ENCODE peak calls at places on chromosomes 3 and 15, in six cellular contexts. One of them, this sample, is unnamed. For H3K27me3, the result is how much of the 10 kb centered on the place peaks cover.

GRCh38 chr3:33063651-33064051 is 33.3 kb downstream of the GLB1 start:
- DNase-seq in heart left ventricle: no peak
- DNase-seq in aorta: no peak
- DNase-seq in mesendoderm: no peak
- DNase-seq in HepG2: no peak
- DNase-seq in gastrocnemius medialis: no peak
- DNase-seq in this sample: no peak

GRCh38 chr15:59306520-59307163 is 66.0 kb downstream of the MYO1E start:
- DNase-seq in heart left ventricle: no peak
- DNase-seq in mesendoderm: no peak
- DNase-seq in HepG2: no peak
- DNase-seq in gastrocnemius medialis: no peak
- DNase-seq in aorta: no peak
- DNase-seq in this sample: no peak

GRCh38 chr3:124557433-124558232 is 172.6 kb upstream of the UMPS start:
- DNase-seq in aorta: no peak
- DNase-seq in mesendoderm: peak
- DNase-seq in heart left ventricle: no peak
- DNase-seq in HepG2: no peak
- DNase-seq in gastrocnemius medialis: no peak
- DNase-seq in this sample: no peak

GRCh38 chr3:133994166-133994910 is 35.4 kb downstream of the SLCO2A1 start:
- DNase-seq in HepG2: no peak
- DNase-seq in aorta: peak
- DNase-seq in gastrocnemius medialis: no peak
- DNase-seq in heart left ventricle: no peak
- DNase-seq in mesendoderm: no peak
- DNase-seq in this sample: no peak

GRCh38 chr3:130537609-130538304 is 20.8 kb downstream of the COL6A6 start:
- DNase-seq in mesendoderm: peak
- DNase-seq in heart left ventricle: no peak
- DNase-seq in aorta: no peak
- DNase-seq in gastrocnemius medialis: no peak
- DNase-seq in HepG2: no peak
- DNase-seq in this sample: no peak

GRCh38 chr15:62053439-62054085 is 6.7 kb downstream of the VPS13C start:
- DNase-seq in HepG2: no peak
- DNase-seq in heart left ventricle: no peak
- DNase-seq in aorta: no peak
- DNase-seq in mesendoderm: no peak
- DNase-seq in gastrocnemius medialis: no peak
- DNase-seq in this sample: no peak

GRCh38 chr15:66078196-66078928 is 175.2 kb downstream of the MEGF11 start:
- DNase-seq in heart left ventricle: no peak
- DNase-seq in mesendoderm: no peak
- DNase-seq in aorta: no peak
- DNase-seq in gastrocnemius medialis: no peak
- DNase-seq in HepG2: no peak
- DNase-seq in this sample: no peak

GRCh38 chr3:35295875-35296274 is 343.4 kb upstream of the ARPP21 start:
- DNase-seq in HepG2: no peak
- DNase-seq in gastrocnemius medialis: no peak
- DNase-seq in heart left ventricle: no peak
- DNase-seq in mesendoderm: no peak
- DNase-seq in aorta: no peak
- DNase-seq in this sample: no peak

GRCh38 chr15:80242132-80242769 is 9.8 kb downstream of the CTXND1 start:
- DNase-seq in heart left ventricle: peak
- DNase-seq in gastrocnemius medialis: no peak
- DNase-seq in mesendoderm: peak
- DNase-seq in HepG2: peak
- DNase-seq in aorta: no peak
- DNase-seq in this sample: no peak

GRCh38 chr3:192514081-192514753 is 213.1 kb downstream of the FGF12 start:
- DNase-seq in HepG2: no peak
- DNase-seq in heart left ventricle: no peak
- DNase-seq in gastrocnemius medialis: no peak
- DNase-seq in mesendoderm: peak
- DNase-seq in aorta: peak
- DNase-seq in this sample: peak

GRCh38 chr3:36991147-36991546 is 1.8 kb downstream of the EPM2AIP1 start:
- DNase-seq in mesendoderm: no peak
- DNase-seq in heart left ventricle: no peak
- DNase-seq in HepG2: no peak
- DNase-seq in aorta: no peak
- DNase-seq in gastrocnemius medialis: no peak
- DNase-seq in this sample: peak

GRCh38 chr3:183954875-183955274 is 62.8 kb downstream of the ABCC5 start:
- DNase-seq in gastrocnemius medialis: no peak
- DNase-seq in HepG2: no peak
- DNase-seq in aorta: no peak
- DNase-seq in heart left ventricle: no peak
- DNase-seq in mesendoderm: peak
- DNase-seq in this sample: no peak

GRCh38 chr3:34256791-34257190 is 458.4 kb downstream of the PDCD6IP start:
- DNase-seq in aorta: no peak
- DNase-seq in gastrocnemius medialis: no peak
- DNase-seq in heart left ventricle: no peak
- DNase-seq in mesendoderm: no peak
- DNase-seq in HepG2: no peak
- DNase-seq in this sample: no peak

GRCh38 chr3:41259449-41260062 is 60.3 kb downstream of the CTNNB1 start:
- DNase-seq in HepG2: no peak
- DNase-seq in mesendoderm: no peak
- DNase-seq in aorta: no peak
- DNase-seq in gastrocnemius medialis: no peak
- DNase-seq in heart left ventricle: no peak
- DNase-seq in this sample: no peak

GRCh38 chr15:98896002-98896721 is 111.4 kb downstream of the PGPEP1L start:
- DNase-seq in heart left ventricle: no peak
- DNase-seq in HepG2: no peak
- DNase-seq in mesendoderm: no peak
- DNase-seq in aorta: no peak
- DNase-seq in gastrocnemius medialis: no peak
- DNase-seq in this sample: no peak

GRCh38 chr15:77691607-77692006 is 58.9 kb upstream of the LINGO1 start:
- DNase-seq in mesendoderm: no peak
- DNase-seq in HepG2: no peak
- DNase-seq in gastrocnemius medialis: no peak
- DNase-seq in aorta: no peak
- DNase-seq in heart left ventricle: no peak
- DNase-seq in this sample: no peak
- H3K27me3 ChIP-seq in mesendoderm: under half
- H3K27me3 ChIP-seq in HepG2: under half
- H3K27me3 ChIP-seq in gastrocnemius medialis: under half
- H3K27me3 ChIP-seq in aorta: under half
- H3K27me3 ChIP-seq in heart left ventricle: under half
- H3K27me3 ChIP-seq in this sample: under half

GRCh38 chr3:181725033-181725775 is 13.5 kb downstream of the SOX2 start:
- DNase-seq in mesendoderm: no peak
- DNase-seq in gastrocnemius medialis: no peak
- DNase-seq in heart left ventricle: no peak
- DNase-seq in HepG2: no peak
- DNase-seq in aorta: no peak
- DNase-seq in this sample: peak

GRCh38 chr3:181725830-181726229 is 14.1 kb downstream of the SOX2 start:
- DNase-seq in heart left ventricle: no peak
- DNase-seq in mesendoderm: no peak
- DNase-seq in aorta: no peak
- DNase-seq in HepG2: no peak
- DNase-seq in gastrocnemius medialis: no peak
- DNase-seq in this sample: no peak

GRCh38 chr3:181727122-181728036 is 15.7 kb downstream of the SOX2 start:
- DNase-seq in gastrocnemius medialis: no peak
- DNase-seq in heart left ventricle: no peak
- DNase-seq in aorta: no peak
- DNase-seq in HepG2: no peak
- DNase-seq in mesendoderm: peak
- DNase-seq in this sample: peak

GRCh38 chr3:181728470-181728869 is 16.7 kb downstream of the SOX2 start:
- DNase-seq in aorta: no peak
- DNase-seq in mesendoderm: no peak
- DNase-seq in heart left ventricle: no peak
- DNase-seq in HepG2: peak
- DNase-seq in gastrocnemius medialis: no peak
- DNase-seq in this sample: no peak

DNA sequence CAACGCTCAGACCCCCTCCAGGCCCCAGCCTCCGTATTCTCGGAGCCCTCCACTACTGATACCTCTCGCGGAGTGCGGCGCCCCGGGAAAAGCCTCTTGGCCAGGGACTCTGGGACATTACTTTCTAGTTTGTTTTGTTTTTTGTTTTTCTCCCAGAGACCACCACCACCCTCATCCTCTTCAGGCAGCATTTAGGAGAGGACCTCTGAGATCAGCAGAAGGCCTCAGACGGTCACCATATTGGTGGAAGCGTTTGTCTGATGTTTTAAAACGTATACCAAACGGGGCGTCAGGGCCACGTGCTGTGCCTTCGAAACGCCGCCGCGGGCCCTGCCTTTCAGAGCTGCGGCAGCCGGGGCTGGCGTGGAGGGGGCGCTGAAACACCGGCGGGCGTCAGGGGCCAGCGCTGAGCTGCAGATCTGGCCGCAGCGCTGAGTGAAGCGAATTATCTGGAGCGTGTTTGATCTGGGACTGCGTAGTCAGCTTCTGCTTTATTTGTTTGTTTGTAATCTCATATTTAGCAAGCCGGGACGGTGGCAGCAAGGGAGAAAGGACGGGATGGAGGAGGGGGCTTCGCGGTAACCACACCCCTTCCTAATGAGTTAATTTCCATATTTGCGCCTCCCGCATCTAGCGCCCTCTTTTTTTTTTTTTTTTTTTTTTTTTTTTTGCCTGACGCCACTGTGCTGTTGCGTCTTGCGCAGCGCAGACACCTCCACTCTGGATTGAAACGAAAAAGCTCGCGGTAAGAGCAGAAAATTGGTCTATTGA is 14.8 kb downstream of the SOX2 start:
- DNase-seq in mesendoderm: peak
- DNase-seq in gastrocnemius medialis: no peak
- DNase-seq in heart left ventricle: no peak
- DNase-seq in aorta: no peak
- DNase-seq in HepG2: no peak
- DNase-seq in this sample: peak
- H3K27me3 ChIP-seq in mesendoderm: half or more
- H3K27me3 ChIP-seq in gastrocnemius medialis: half or more
- H3K27me3 ChIP-seq in heart left ventricle: half or more
- H3K27me3 ChIP-seq in aorta: under half
- H3K27me3 ChIP-seq in HepG2: under half
- H3K27me3 ChIP-seq in this sample: under half

GRCh38 chr3:12002912-12003311 is 1.3 kb upstream of the SYN2 start:
- DNase-seq in gastrocnemius medialis: no peak
- DNase-seq in HepG2: no peak
- DNase-seq in mesendoderm: no peak
- DNase-seq in heart left ventricle: no peak
- DNase-seq in aorta: no peak
- DNase-seq in this sample: no peak

GRCh38 chr3:12004741-12005513 is 739 bp downstream of the SYN2 start:
- DNase-seq in aorta: peak
- DNase-seq in heart left ventricle: no peak
- DNase-seq in gastrocnemius medialis: no peak
- DNase-seq in mesendoderm: peak
- DNase-seq in HepG2: no peak
- DNase-seq in this sample: peak

GRCh38 chr3:12005951-12006625 is 1.9 kb downstream of the SYN2 start:
- DNase-seq in gastrocnemius medialis: no peak
- DNase-seq in mesendoderm: no peak
- DNase-seq in aorta: no peak
- DNase-seq in HepG2: no peak
- DNase-seq in heart left ventricle: no peak
- DNase-seq in this sample: no peak
- H3K27me3 ChIP-seq in gastrocnemius medialis: under half
- H3K27me3 ChIP-seq in mesendoderm: under half
- H3K27me3 ChIP-seq in aorta: under half
- H3K27me3 ChIP-seq in HepG2: under half
- H3K27me3 ChIP-seq in heart left ventricle: half or more
- H3K27me3 ChIP-seq in this sample: under half

GRCh38 chr15:38622317-38622716 is 57.7 kb upstream of the RASGRP1 start:
- DNase-seq in heart left ventricle: no peak
- DNase-seq in aorta: no peak
- DNase-seq in HepG2: no peak
- DNase-seq in mesendoderm: no peak
- DNase-seq in gastrocnemius medialis: no peak
- DNase-seq in this sample: no peak
- H3K27me3 ChIP-seq in heart left ventricle: under half
- H3K27me3 ChIP-seq in aorta: under half
- H3K27me3 ChIP-seq in HepG2: under half
- H3K27me3 ChIP-seq in mesendoderm: under half
- H3K27me3 ChIP-seq in gastrocnemius medialis: under half
- H3K27me3 ChIP-seq in this sample: under half

GRCh38 chr15:91944334-91944733 is 90.8 kb downstream of the SLCO3A1 start:
- DNase-seq in heart left ventricle: no peak
- DNase-seq in aorta: no peak
- DNase-seq in mesendoderm: no peak
- DNase-seq in HepG2: no peak
- DNase-seq in gastrocnemius medialis: peak
- DNase-seq in this sample: no peak

GRCh38 chr15:91947370-91947769 is 93.9 kb downstream of the SLCO3A1 start:
- DNase-seq in heart left ventricle: no peak
- DNase-seq in mesendoderm: peak
- DNase-seq in HepG2: no peak
- DNase-seq in aorta: no peak
- DNase-seq in gastrocnemius medialis: no peak
- DNase-seq in this sample: no peak

GRCh38 chr15:91945385-91945784 is 91.9 kb downstream of the SLCO3A1 start:
- DNase-seq in gastrocnemius medialis: no peak
- DNase-seq in aorta: no peak
- DNase-seq in heart left ventricle: no peak
- DNase-seq in HepG2: no peak
- DNase-seq in mesendoderm: no peak
- DNase-seq in this sample: no peak

GRCh38 chr15:91946914-91947313 is 93.4 kb downstream of the SLCO3A1 start:
- DNase-seq in heart left ventricle: peak
- DNase-seq in aorta: no peak
- DNase-seq in HepG2: no peak
- DNase-seq in gastrocnemius medialis: no peak
- DNase-seq in mesendoderm: peak
- DNase-seq in this sample: no peak

GRCh38 chr15:91946075-91946474 is 92.6 kb downstream of the SLCO3A1 start:
- DNase-seq in gastrocnemius medialis: no peak
- DNase-seq in mesendoderm: no peak
- DNase-seq in HepG2: no peak
- DNase-seq in heart left ventricle: no peak
- DNase-seq in aorta: no peak
- DNase-seq in this sample: no peak
- H3K27me3 ChIP-seq in gastrocnemius medialis: under half
- H3K27me3 ChIP-seq in mesendoderm: under half
- H3K27me3 ChIP-seq in HepG2: under half
- H3K27me3 ChIP-seq in heart left ventricle: under half
- H3K27me3 ChIP-seq in aorta: under half
- H3K27me3 ChIP-seq in this sample: under half

GRCh38 chr3:14877404-14877803 is 58.6 kb downstream of the FGD5 start:
- DNase-seq in mesendoderm: no peak
- DNase-seq in gastrocnemius medialis: no peak
- DNase-seq in heart left ventricle: no peak
- DNase-seq in HepG2: no peak
- DNase-seq in aorta: no peak
- DNase-seq in this sample: no peak
- H3K27me3 ChIP-seq in mesendoderm: under half
- H3K27me3 ChIP-seq in gastrocnemius medialis: under half
- H3K27me3 ChIP-seq in heart left ventricle: under half
- H3K27me3 ChIP-seq in HepG2: under half
- H3K27me3 ChIP-seq in aorta: under half
- H3K27me3 ChIP-seq in this sample: under half

GRCh38 chr15:100878130-100878529 is 1.5 kb upstream of the ALDH1A3 start:
- DNase-seq in aorta: no peak
- DNase-seq in HepG2: no peak
- DNase-seq in gastrocnemius medialis: no peak
- DNase-seq in heart left ventricle: no peak
- DNase-seq in mesendoderm: no peak
- DNase-seq in this sample: no peak
- H3K27me3 ChIP-seq in aorta: under half
- H3K27me3 ChIP-seq in HepG2: under half
- H3K27me3 ChIP-seq in gastrocnemius medialis: under half
- H3K27me3 ChIP-seq in heart left ventricle: half or more
- H3K27me3 ChIP-seq in mesendoderm: under half
- H3K27me3 ChIP-seq in this sample: under half